ENCODE peak calls at places on chromosomes 2 and 18, in seven cellular contexts. L is ovary, S is A549, F is stomach, H is SK-N-SH, K is HepG2, X is upper lobe of left lung. N is an unnamed sample.

GRCh38 chr18:1104265-1104792 is 199.7 kb downstream of the ADCYAP1 start:
- DNase-seq in L (no peak), S (no peak), H (no peak), F (no peak), X (no peak), K (no peak), N (no peak)

GRCh38 chr2:219965287-219965870 is 337.9 kb downstream of the SLC4A3 start:
- DNase-seq in K (no peak), H (no peak), F (no peak), X (no peak), L (no peak), S (no peak), N (no peak)

GRCh38 chr2:200319587-200320337 is 13.3 kb downstream of the SPATS2L start:
- DNase-seq in H (no peak), F (no peak), X (no peak), L (no peak), K (peak), S (peak), N (no peak)

GRCh38 chr2:104701471-104701911 is 152.4 kb upstream of the POU3F3 start:
- DNase-seq in X (peak), S (no peak), K (no peak), H (no peak), L (no peak), F (no peak), N (no peak)

GRCh38 chr18:37242091-37242490 is 323.5 kb downstream of the CELF4 start:
- DNase-seq in H (no peak), X (no peak), K (no peak), F (no peak), L (no peak), S (no peak), N (no peak)

GRCh38 chr2:28997237-28997846 is 16.2 kb downstream of the TOGARAM2 start:
- DNase-seq in L (no peak), H (no peak), F (no peak), S (no peak), X (no peak), K (no peak), N (no peak)

GRCh38 chr2:24635181-24635580 is 144.1 kb downstream of the NCOA1 start:
- DNase-seq in K (no peak), X (no peak), H (peak), F (no peak), L (no peak), S (no peak), N (no peak)

GRCh38 chr18:13539843-13540535 is 186.4 kb downstream of the FAM210A start:
- DNase-seq in X (no peak), L (no peak), S (no peak), H (no peak), F (no peak), K (no peak), N (no peak)

GRCh38 chr2:86783615-86784339 is 6.9 kb downstream of the CD8A start:
- DNase-seq in H (no peak), K (no peak), X (no peak), S (no peak), L (no peak), F (no peak), N (no peak)

GRCh38 chr2:112275887-112276773 is 733 bp downstream of the ZC3H6 start:
- DNase-seq in X (peak), K (peak), F (peak), L (peak), S (peak), H (peak), N (peak)

GRCh38 chr2:236717719-236718118 is 148.1 kb downstream of the ACKR3 start:
- DNase-seq in H (peak), F (no peak), X (no peak), S (no peak), L (no peak), K (no peak), N (no peak)

DNA sequence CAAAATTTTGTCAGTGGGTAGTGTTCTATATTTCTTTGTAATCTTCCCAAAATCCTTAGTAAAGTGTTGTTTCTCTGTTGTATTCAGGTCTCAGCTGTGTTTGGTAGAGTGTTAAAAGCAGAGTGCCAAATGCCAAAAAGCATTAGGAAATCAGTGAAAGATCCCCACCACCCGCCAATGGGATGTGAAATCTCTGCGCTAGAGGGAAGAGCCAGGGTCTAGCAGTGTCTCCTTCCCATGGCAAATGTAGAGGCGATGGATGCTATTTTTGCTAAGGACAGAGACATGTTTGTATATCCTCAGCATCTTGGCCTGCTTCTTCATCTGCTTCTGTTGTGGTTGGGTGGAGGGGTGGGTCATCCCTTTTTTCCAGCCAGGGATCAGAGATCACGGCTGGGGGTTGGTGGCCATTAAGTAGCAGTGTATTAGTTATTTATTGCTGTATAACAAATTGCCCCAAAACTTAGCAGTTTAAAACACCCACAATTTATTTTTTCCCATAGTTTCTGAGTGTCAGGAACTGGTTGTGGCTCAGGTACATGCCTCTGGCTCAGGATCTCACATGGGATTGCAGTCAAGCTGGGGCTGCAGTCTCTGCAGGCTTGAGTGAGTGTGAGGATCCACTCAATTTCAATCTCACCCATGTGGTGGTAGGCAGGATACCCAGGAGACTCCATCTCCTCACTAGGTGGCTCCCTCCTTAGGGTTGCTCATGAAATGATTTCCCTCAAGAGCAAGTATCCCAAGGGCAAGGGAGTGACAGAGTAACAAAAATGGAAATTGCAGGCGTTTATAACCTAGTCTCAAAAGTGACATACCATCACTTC is 212.0 kb downstream of the MYCN start:
- DNase-seq in S (no peak), X (no peak), L (no peak), K (no peak), H (no peak), F (no peak), N (no peak)
- TF ChIP-seq CTCF in S (no peak), X (no peak), L (no peak), K (no peak), H (no peak), F (no peak), N (no peak)

GRCh38 chr2:157929871-157930667 is 53.9 kb upstream of the ACVR1 start:
- DNase-seq in L (no peak), F (no peak), S (no peak), H (no peak), X (no peak), K (no peak), N (no peak)

GRCh38 chr2:157931542-157931941 is 55.4 kb upstream of the ACVR1 start:
- DNase-seq in K (no peak), H (no peak), S (no peak), F (no peak), X (no peak), L (no peak), N (no peak)

GRCh38 chr2:157928372-157928771 is 52.2 kb upstream of the ACVR1 start:
- DNase-seq in L (no peak), F (no peak), S (no peak), X (no peak), H (no peak), K (no peak), N (no peak)

GRCh38 chr2:157932480-157933205 is 56.5 kb upstream of the ACVR1 start:
- DNase-seq in L (no peak), K (peak), X (no peak), H (no peak), S (no peak), F (no peak), N (no peak)

DNA sequence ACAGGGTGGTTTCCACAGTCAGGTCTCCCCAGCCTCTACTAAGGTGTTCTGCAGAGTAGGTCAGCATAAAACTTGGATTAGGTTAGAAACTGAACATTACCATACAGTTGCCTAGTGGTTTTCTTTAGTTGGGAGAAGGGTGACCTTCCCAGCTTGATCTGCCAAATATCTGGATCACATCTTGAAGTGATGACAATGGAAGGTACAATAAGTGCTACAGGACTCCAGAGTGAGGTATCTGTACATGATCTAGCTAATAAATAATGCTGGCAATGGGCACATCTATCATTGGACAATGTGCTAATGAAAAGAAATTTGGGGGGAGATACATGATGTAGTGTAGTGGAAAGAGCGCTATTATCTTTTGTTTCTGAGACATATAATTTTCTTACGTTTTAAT is 54.6 kb upstream of the ACVR1 start:
- DNase-seq in H (no peak), F (no peak), K (no peak), S (no peak), L (no peak), X (no peak), N (no peak)
- TF ChIP-seq EP300 in H (no peak), F (no peak), K (no peak), S (no peak), L (no peak), X (no peak), N (no peak)

GRCh38 chr18:52636536-52636935 is 296.5 kb downstream of the DCC start:
- DNase-seq in K (peak), X (no peak), S (no peak), H (no peak), L (no peak), F (no peak), N (peak)
- TF ChIP-seq CTCF in K (no peak), X (no peak), S (no peak), H (no peak), L (no peak), F (no peak), N (no peak)

GRCh38 chr2:27322766-27323591 is at the start of gene MPV17:
- DNase-seq in X (peak), K (peak), F (peak), S (peak), L (peak), H (peak), N (peak)
- TF ChIP-seq EP300 in X (no peak), K (no peak), F (no peak), S (no peak), L (no peak), H (no peak), N (no peak)

GRCh38 chr2:170845343-170845742 is 28.7 kb downstream of the GAD1 start:
- DNase-seq in H (no peak), S (no peak), F (no peak), L (no peak), X (no peak), K (no peak), N (no peak)

GRCh38 chr2:170846318-170846717 is 29.6 kb downstream of the GAD1 start:
- DNase-seq in X (no peak), L (no peak), K (no peak), H (no peak), S (no peak), F (no peak), N (no peak)

GRCh38 chr2:170847716-170848115 is 31.0 kb downstream of the GAD1 start:
- DNase-seq in F (no peak), S (no peak), X (no peak), L (no peak), K (no peak), H (no peak), N (no peak)

GRCh38 chr2:170850251-170850650 is 33.6 kb downstream of the GAD1 start:
- DNase-seq in F (no peak), X (no peak), H (no peak), S (no peak), K (no peak), L (no peak), N (no peak)

GRCh38 chr2:170848587-170848986 is 31.9 kb downstream of the GAD1 start:
- DNase-seq in X (no peak), S (no peak), K (no peak), F (no peak), H (no peak), L (no peak), N (no peak)
- TF ChIP-seq CTCF in X (no peak), S (no peak), K (no peak), F (no peak), H (no peak), L (no peak), N (no peak)